ENCODE peak calls at places on chromosomes 1 and 21, in seven cellular contexts. One of them, this sample, is unnamed.

GRCh38 chr1:152109231-152109997 is 5.8 kb downstream of the TCHH start:
- DNase-seq in upper lobe of left lung: no peak
- DNase-seq in right cardiac atrium: no peak
- DNase-seq in tibial nerve: no peak
- DNase-seq in MM.1S: no peak
- DNase-seq in fibroblast of lung: no peak
- DNase-seq in endothelial cell of umbilical vein: no peak
- DNase-seq in this sample: peak

GRCh38 chr21:45594721-45595489 is 48.6 kb upstream of the PCBP3 start:
- DNase-seq in upper lobe of left lung: no peak
- DNase-seq in right cardiac atrium: no peak
- DNase-seq in tibial nerve: no peak
- DNase-seq in MM.1S: no peak
- DNase-seq in fibroblast of lung: no peak
- DNase-seq in endothelial cell of umbilical vein: no peak
- DNase-seq in this sample: no peak

GRCh38 chr1:4954392-4954791 is 300.0 kb downstream of the AJAP1 start:
- DNase-seq in upper lobe of left lung: no peak
- DNase-seq in right cardiac atrium: no peak
- DNase-seq in tibial nerve: no peak
- DNase-seq in MM.1S: no peak
- DNase-seq in fibroblast of lung: no peak
- DNase-seq in endothelial cell of umbilical vein: no peak
- DNase-seq in this sample: no peak

GRCh38 chr1:26972390-26972789 is 12.1 kb upstream of the KDF1 start:
- DNase-seq in upper lobe of left lung: no peak
- DNase-seq in right cardiac atrium: no peak
- DNase-seq in tibial nerve: no peak
- DNase-seq in MM.1S: no peak
- DNase-seq in fibroblast of lung: no peak
- DNase-seq in endothelial cell of umbilical vein: no peak
- DNase-seq in this sample: no peak

GRCh38 chr1:98133151-98133550 is 212.3 kb upstream of the DPYD start:
- DNase-seq in upper lobe of left lung: no peak
- DNase-seq in right cardiac atrium: no peak
- DNase-seq in tibial nerve: no peak
- DNase-seq in MM.1S: no peak
- DNase-seq in fibroblast of lung: no peak
- DNase-seq in endothelial cell of umbilical vein: no peak
- DNase-seq in this sample: peak

GRCh38 chr1:113453771-113454083 is 63.4 kb downstream of the MAGI3 start:
- DNase-seq in upper lobe of left lung: no peak
- DNase-seq in right cardiac atrium: no peak
- DNase-seq in tibial nerve: no peak
- DNase-seq in MM.1S: no peak
- DNase-seq in fibroblast of lung: no peak
- DNase-seq in endothelial cell of umbilical vein: no peak
- DNase-seq in this sample: no peak

GRCh38 chr21:28903448-28903847 is 89.2 kb downstream of the LTN1 start:
- DNase-seq in upper lobe of left lung: no peak
- DNase-seq in right cardiac atrium: no peak
- DNase-seq in tibial nerve: no peak
- DNase-seq in MM.1S: no peak
- DNase-seq in fibroblast of lung: no peak
- DNase-seq in endothelial cell of umbilical vein: no peak
- DNase-seq in this sample: no peak

GRCh38 chr1:248215880-248216279 is 15.3 kb upstream of the OR2M4 start:
- DNase-seq in upper lobe of left lung: no peak
- DNase-seq in right cardiac atrium: no peak
- DNase-seq in tibial nerve: no peak
- DNase-seq in MM.1S: no peak
- DNase-seq in fibroblast of lung: no peak
- DNase-seq in endothelial cell of umbilical vein: no peak
- DNase-seq in this sample: no peak

GRCh38 chr1:79353224-79353623 is 346.7 kb upstream of the ADGRL4 start:
- DNase-seq in upper lobe of left lung: no peak
- DNase-seq in right cardiac atrium: no peak
- DNase-seq in tibial nerve: peak
- DNase-seq in MM.1S: peak
- DNase-seq in fibroblast of lung: peak
- DNase-seq in endothelial cell of umbilical vein: peak
- DNase-seq in this sample: peak

GRCh38 chr21:42056996-42057689 is 14.0 kb upstream of the UMODL1 start:
- DNase-seq in upper lobe of left lung: peak
- DNase-seq in right cardiac atrium: no peak
- DNase-seq in tibial nerve: no peak
- DNase-seq in MM.1S: no peak
- DNase-seq in fibroblast of lung: peak
- DNase-seq in endothelial cell of umbilical vein: peak
- DNase-seq in this sample: no peak

GRCh38 chr1:47894718-47895393 is 102.3 kb downstream of the TRABD2B start:
- DNase-seq in upper lobe of left lung: peak
- DNase-seq in right cardiac atrium: no peak
- DNase-seq in tibial nerve: no peak
- DNase-seq in MM.1S: no peak
- DNase-seq in fibroblast of lung: no peak
- DNase-seq in endothelial cell of umbilical vein: peak
- DNase-seq in this sample: no peak

GRCh38 chr1:119516680-119517079 is 9.7 kb downstream of the HSD3B1 start:
- DNase-seq in upper lobe of left lung: no peak
- DNase-seq in right cardiac atrium: no peak
- DNase-seq in tibial nerve: no peak
- DNase-seq in MM.1S: no peak
- DNase-seq in fibroblast of lung: no peak
- DNase-seq in endothelial cell of umbilical vein: no peak
- DNase-seq in this sample: no peak

GRCh38 chr21:34771512-34772028 is 102.8 kb downstream of the CLIC6 start:
- DNase-seq in upper lobe of left lung: no peak
- DNase-seq in right cardiac atrium: no peak
- DNase-seq in tibial nerve: no peak
- DNase-seq in MM.1S: no peak
- DNase-seq in fibroblast of lung: peak
- DNase-seq in endothelial cell of umbilical vein: peak
- DNase-seq in this sample: no peak

GRCh38 chr1:27869719-27870085 is 2.6 kb upstream of the THEMIS2 start:
- DNase-seq in upper lobe of left lung: no peak
- DNase-seq in right cardiac atrium: no peak
- DNase-seq in tibial nerve: no peak
- DNase-seq in MM.1S: no peak
- DNase-seq in fibroblast of lung: no peak
- DNase-seq in endothelial cell of umbilical vein: no peak
- DNase-seq in this sample: no peak

GRCh38 chr1:190597361-190597760 is 119.7 kb upstream of the BRINP3 start:
- DNase-seq in upper lobe of left lung: no peak
- DNase-seq in right cardiac atrium: no peak
- DNase-seq in tibial nerve: no peak
- DNase-seq in MM.1S: no peak
- DNase-seq in fibroblast of lung: no peak
- DNase-seq in endothelial cell of umbilical vein: no peak
- DNase-seq in this sample: no peak

GRCh38 chr1:242081446-242081845 is 82.5 kb upstream of the MAP1LC3C start:
- DNase-seq in upper lobe of left lung: no peak
- DNase-seq in right cardiac atrium: no peak
- DNase-seq in tibial nerve: no peak
- DNase-seq in MM.1S: peak
- DNase-seq in fibroblast of lung: peak
- DNase-seq in endothelial cell of umbilical vein: no peak
- DNase-seq in this sample: no peak

GRCh38 chr1:188295157-188295556 is 1466.4 kb downstream of the PLA2G4A start:
- DNase-seq in upper lobe of left lung: no peak
- DNase-seq in right cardiac atrium: no peak
- DNase-seq in tibial nerve: no peak
- DNase-seq in MM.1S: no peak
- DNase-seq in fibroblast of lung: no peak
- DNase-seq in endothelial cell of umbilical vein: no peak
- DNase-seq in this sample: no peak

GRCh38 chr1:41534181-41535076 is 49.9 kb upstream of the EDN2 start:
- DNase-seq in upper lobe of left lung: no peak
- DNase-seq in right cardiac atrium: no peak
- DNase-seq in tibial nerve: no peak
- DNase-seq in MM.1S: no peak
- DNase-seq in fibroblast of lung: no peak
- DNase-seq in endothelial cell of umbilical vein: no peak
- DNase-seq in this sample: no peak

GRCh38 chr1:84720275-84720780 is 30.1 kb upstream of the SSX2IP start:
- DNase-seq in upper lobe of left lung: no peak
- DNase-seq in right cardiac atrium: no peak
- DNase-seq in tibial nerve: no peak
- DNase-seq in MM.1S: peak
- DNase-seq in fibroblast of lung: no peak
- DNase-seq in endothelial cell of umbilical vein: no peak
- DNase-seq in this sample: no peak
- H3K27ac ChIP-seq in upper lobe of left lung: no peak
- H3K27ac ChIP-seq in right cardiac atrium: no peak
- H3K27ac ChIP-seq in tibial nerve: no peak
- H3K27ac ChIP-seq in MM.1S: no peak
- H3K27ac ChIP-seq in fibroblast of lung: no peak
- H3K27ac ChIP-seq in endothelial cell of umbilical vein: no peak
- H3K27ac ChIP-seq in this sample: peak

DNA sequence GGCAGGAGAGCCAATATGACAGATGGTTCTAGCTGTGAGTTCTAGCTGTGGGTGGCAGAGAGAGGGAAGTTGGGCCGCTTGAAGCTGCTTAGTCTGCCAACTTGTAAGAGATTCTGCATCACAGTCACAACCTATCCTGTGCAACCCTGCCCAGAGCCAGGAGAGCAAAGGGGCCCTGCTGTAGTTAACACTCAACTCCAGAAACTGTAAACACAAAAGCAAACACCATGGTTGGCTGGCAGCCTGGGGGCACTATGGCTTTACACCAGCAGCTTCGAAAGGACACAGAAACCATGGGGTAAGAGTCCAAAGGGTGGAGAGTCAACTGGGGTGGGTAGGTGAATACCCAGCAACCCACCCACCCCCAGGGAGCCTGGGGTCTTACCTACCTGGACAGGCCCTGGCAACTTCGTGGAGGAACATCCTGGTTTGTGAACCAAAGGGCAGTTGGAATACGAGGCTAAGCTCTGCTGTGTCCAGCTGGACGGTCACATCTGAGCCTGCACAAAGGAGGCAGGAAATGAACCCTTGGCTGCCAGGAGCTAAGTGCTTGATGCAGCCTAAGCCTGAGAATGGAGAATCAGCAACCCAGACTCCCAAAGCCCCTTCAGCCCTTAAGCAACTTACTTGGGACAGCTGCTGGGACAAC is 6.4 kb downstream of the INPP5B start:
- DNase-seq in upper lobe of left lung: peak
- DNase-seq in right cardiac atrium: no peak
- DNase-seq in tibial nerve: no peak
- DNase-seq in MM.1S: no peak
- DNase-seq in fibroblast of lung: no peak
- DNase-seq in endothelial cell of umbilical vein: no peak
- DNase-seq in this sample: no peak
- H3K27ac ChIP-seq in upper lobe of left lung: peak
- H3K27ac ChIP-seq in right cardiac atrium: peak
- H3K27ac ChIP-seq in tibial nerve: no peak
- H3K27ac ChIP-seq in MM.1S: no peak
- H3K27ac ChIP-seq in fibroblast of lung: no peak
- H3K27ac ChIP-seq in endothelial cell of umbilical vein: no peak
- H3K27ac ChIP-seq in this sample: no peak

GRCh38 chr1:65319754-65320153 is 10.4 kb downstream of the DNAJC6 start:
- DNase-seq in upper lobe of left lung: no peak
- DNase-seq in right cardiac atrium: no peak
- DNase-seq in tibial nerve: no peak
- DNase-seq in MM.1S: no peak
- DNase-seq in fibroblast of lung: no peak
- DNase-seq in endothelial cell of umbilical vein: no peak
- DNase-seq in this sample: no peak
- H3K27ac ChIP-seq in upper lobe of left lung: no peak
- H3K27ac ChIP-seq in right cardiac atrium: no peak
- H3K27ac ChIP-seq in tibial nerve: no peak
- H3K27ac ChIP-seq in MM.1S: no peak
- H3K27ac ChIP-seq in fibroblast of lung: no peak
- H3K27ac ChIP-seq in endothelial cell of umbilical vein: no peak
- H3K27ac ChIP-seq in this sample: no peak

GRCh38 chr1:63669151-63669961 is 76.1 kb downstream of the PGM1 start:
- DNase-seq in upper lobe of left lung: no peak
- DNase-seq in right cardiac atrium: no peak
- DNase-seq in tibial nerve: no peak
- DNase-seq in MM.1S: no peak
- DNase-seq in fibroblast of lung: peak
- DNase-seq in endothelial cell of umbilical vein: no peak
- DNase-seq in this sample: no peak
- H3K27ac ChIP-seq in upper lobe of left lung: no peak
- H3K27ac ChIP-seq in right cardiac atrium: no peak
- H3K27ac ChIP-seq in tibial nerve: no peak
- H3K27ac ChIP-seq in MM.1S: no peak
- H3K27ac ChIP-seq in fibroblast of lung: no peak
- H3K27ac ChIP-seq in endothelial cell of umbilical vein: no peak
- H3K27ac ChIP-seq in this sample: no peak

GRCh38 chr1:218741852-218742251 is 396.7 kb downstream of the TGFB2 start:
- DNase-seq in upper lobe of left lung: no peak
- DNase-seq in right cardiac atrium: no peak
- DNase-seq in tibial nerve: no peak
- DNase-seq in MM.1S: no peak
- DNase-seq in fibroblast of lung: no peak
- DNase-seq in endothelial cell of umbilical vein: no peak
- DNase-seq in this sample: no peak

GRCh38 chr1:218742478-218743260 is 397.5 kb downstream of the TGFB2 start:
- DNase-seq in upper lobe of left lung: no peak
- DNase-seq in right cardiac atrium: no peak
- DNase-seq in tibial nerve: no peak
- DNase-seq in MM.1S: no peak
- DNase-seq in fibroblast of lung: peak
- DNase-seq in endothelial cell of umbilical vein: no peak
- DNase-seq in this sample: no peak

GRCh38 chr1:218743861-218744505 is 398.8 kb downstream of the TGFB2 start:
- DNase-seq in upper lobe of left lung: no peak
- DNase-seq in right cardiac atrium: no peak
- DNase-seq in tibial nerve: no peak
- DNase-seq in MM.1S: peak
- DNase-seq in fibroblast of lung: no peak
- DNase-seq in endothelial cell of umbilical vein: no peak
- DNase-seq in this sample: no peak

GRCh38 chr1:218735436-218735835 is 390.3 kb downstream of the TGFB2 start:
- DNase-seq in upper lobe of left lung: no peak
- DNase-seq in right cardiac atrium: no peak
- DNase-seq in tibial nerve: peak
- DNase-seq in MM.1S: no peak
- DNase-seq in fibroblast of lung: peak
- DNase-seq in endothelial cell of umbilical vein: no peak
- DNase-seq in this sample: no peak

DNA sequence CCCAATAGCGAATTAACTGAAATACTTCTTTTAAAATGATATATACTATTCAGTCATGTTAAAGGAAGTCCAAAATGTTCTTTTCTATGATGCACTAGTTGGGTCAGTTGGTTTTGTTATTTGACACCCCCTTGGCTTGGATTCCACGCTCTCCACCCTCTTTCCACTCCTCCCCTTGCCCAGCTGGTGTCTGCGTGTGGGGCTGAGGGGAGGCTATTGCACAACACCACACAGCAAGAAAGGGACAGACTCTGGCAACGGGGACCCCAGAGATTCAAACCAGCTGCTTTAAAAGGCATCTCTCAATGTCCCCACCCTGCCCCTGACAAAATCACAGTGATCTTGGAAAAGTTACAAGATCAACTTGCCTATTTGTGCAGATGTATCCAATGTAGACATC is 394.3 kb downstream of the TGFB2 start:
- DNase-seq in upper lobe of left lung: no peak
- DNase-seq in right cardiac atrium: peak
- DNase-seq in tibial nerve: peak
- DNase-seq in MM.1S: no peak
- DNase-seq in fibroblast of lung: peak
- DNase-seq in endothelial cell of umbilical vein: no peak
- DNase-seq in this sample: peak
- H3K27ac ChIP-seq in upper lobe of left lung: no peak
- H3K27ac ChIP-seq in right cardiac atrium: no peak
- H3K27ac ChIP-seq in tibial nerve: no peak
- H3K27ac ChIP-seq in MM.1S: no peak
- H3K27ac ChIP-seq in fibroblast of lung: no peak
- H3K27ac ChIP-seq in endothelial cell of umbilical vein: no peak
- H3K27ac ChIP-seq in this sample: no peak

GRCh38 chr1:17764578-17764977 is 9.4 kb downstream of the ACTL8 start:
- DNase-seq in upper lobe of left lung: no peak
- DNase-seq in right cardiac atrium: no peak
- DNase-seq in tibial nerve: no peak
- DNase-seq in MM.1S: no peak
- DNase-seq in fibroblast of lung: no peak
- DNase-seq in endothelial cell of umbilical vein: no peak
- DNase-seq in this sample: no peak
- H3K27ac ChIP-seq in upper lobe of left lung: no peak
- H3K27ac ChIP-seq in right cardiac atrium: no peak
- H3K27ac ChIP-seq in tibial nerve: no peak
- H3K27ac ChIP-seq in MM.1S: no peak
- H3K27ac ChIP-seq in fibroblast of lung: peak
- H3K27ac ChIP-seq in endothelial cell of umbilical vein: no peak
- H3K27ac ChIP-seq in this sample: no peak